ENCODE peak calls at places on chromosomes 12 and 14, in ten cellular contexts. One of them, this sample, is unnamed.

GRCh38 chr12:75820848-75821578 is 210.6 kb downstream of the PHLDA1 start:
- DNase-seq in PC-9: no peak
- DNase-seq in activated CD4-positive, alpha-beta T cell treated with anti-CD3 and anti-CD28 coated beads, Interleukin-2, amount 50 U/mL, for 48 hours: no peak
- DNase-seq in stimulated activated effector memory CD8-positive, alpha-beta T cell treated with anti-CD3 and anti-CD28 coated beads, Interleukin-12 subunit alpha, Interleukin-12 subunit beta, amount 100 ng/mL, for 72 hours: no peak
- DNase-seq in hepatocyte: no peak
- DNase-seq in sciatic nerve: no peak
- DNase-seq in A673: no peak
- DNase-seq in activated CD4-positive, alpha-beta memory T cell treated with anti-CD3 and anti-CD28 coated beads, Interleukin-2, amount 10 ng/mL, durations not matched to agents 7 days and 5 days: no peak
- DNase-seq in body of pancreas: no peak
- DNase-seq in D341Med: peak; percentile 55
- DNase-seq in this sample: no peak

GRCh38 chr14:54818201-54819133 is 84.2 kb downstream of the GCH1 start:
- DNase-seq in PC-9: peak; percentile 49
- DNase-seq in activated CD4-positive, alpha-beta T cell treated with anti-CD3 and anti-CD28 coated beads, Interleukin-2, amount 50 U/mL, for 48 hours: no peak
- DNase-seq in stimulated activated effector memory CD8-positive, alpha-beta T cell treated with anti-CD3 and anti-CD28 coated beads, Interleukin-12 subunit alpha, Interleukin-12 subunit beta, amount 100 ng/mL, for 72 hours: no peak
- DNase-seq in hepatocyte: peak; percentile 81
- DNase-seq in sciatic nerve: no peak
- DNase-seq in A673: peak; percentile 95
- DNase-seq in activated CD4-positive, alpha-beta memory T cell treated with anti-CD3 and anti-CD28 coated beads, Interleukin-2, amount 10 ng/mL, durations not matched to agents 7 days and 5 days: no peak
- DNase-seq in body of pancreas: peak; percentile 42
- DNase-seq in D341Med: no peak
- DNase-seq in this sample: no peak

GRCh38 chr12:131897276-131897675 is 2.9 kb downstream of the ULK1 start:
- DNase-seq in PC-9: no peak
- DNase-seq in activated CD4-positive, alpha-beta T cell treated with anti-CD3 and anti-CD28 coated beads, Interleukin-2, amount 50 U/mL, for 48 hours: no peak
- DNase-seq in stimulated activated effector memory CD8-positive, alpha-beta T cell treated with anti-CD3 and anti-CD28 coated beads, Interleukin-12 subunit alpha, Interleukin-12 subunit beta, amount 100 ng/mL, for 72 hours: no peak
- DNase-seq in hepatocyte: no peak
- DNase-seq in sciatic nerve: no peak
- DNase-seq in A673: no peak
- DNase-seq in activated CD4-positive, alpha-beta memory T cell treated with anti-CD3 and anti-CD28 coated beads, Interleukin-2, amount 10 ng/mL, durations not matched to agents 7 days and 5 days: no peak
- DNase-seq in body of pancreas: peak; percentile 35
- DNase-seq in D341Med: no peak
- DNase-seq in this sample: no peak

GRCh38 chr14:104383931-104384775 is 195.4 kb upstream of the C14orf180 start:
- DNase-seq in PC-9: no peak
- DNase-seq in activated CD4-positive, alpha-beta T cell treated with anti-CD3 and anti-CD28 coated beads, Interleukin-2, amount 50 U/mL, for 48 hours: no peak
- DNase-seq in stimulated activated effector memory CD8-positive, alpha-beta T cell treated with anti-CD3 and anti-CD28 coated beads, Interleukin-12 subunit alpha, Interleukin-12 subunit beta, amount 100 ng/mL, for 72 hours: no peak
- DNase-seq in hepatocyte: no peak
- DNase-seq in sciatic nerve: peak; percentile 44
- DNase-seq in A673: no peak
- DNase-seq in activated CD4-positive, alpha-beta memory T cell treated with anti-CD3 and anti-CD28 coated beads, Interleukin-2, amount 10 ng/mL, durations not matched to agents 7 days and 5 days: no peak
- DNase-seq in body of pancreas: no peak
- DNase-seq in D341Med: no peak
- DNase-seq in this sample: no peak

GRCh38 chr12:93841671-93842070 is 164.5 kb downstream of the CRADD start:
- DNase-seq in PC-9: no peak
- DNase-seq in activated CD4-positive, alpha-beta T cell treated with anti-CD3 and anti-CD28 coated beads, Interleukin-2, amount 50 U/mL, for 48 hours: no peak
- DNase-seq in stimulated activated effector memory CD8-positive, alpha-beta T cell treated with anti-CD3 and anti-CD28 coated beads, Interleukin-12 subunit alpha, Interleukin-12 subunit beta, amount 100 ng/mL, for 72 hours: no peak
- DNase-seq in hepatocyte: no peak
- DNase-seq in sciatic nerve: no peak
- DNase-seq in A673: no peak
- DNase-seq in activated CD4-positive, alpha-beta memory T cell treated with anti-CD3 and anti-CD28 coated beads, Interleukin-2, amount 10 ng/mL, durations not matched to agents 7 days and 5 days: no peak
- DNase-seq in body of pancreas: no peak
- DNase-seq in D341Med: no peak
- DNase-seq in this sample: no peak

GRCh38 chr14:51704465-51705050 is 52.8 kb downstream of the FRMD6 start:
- DNase-seq in PC-9: no peak
- DNase-seq in activated CD4-positive, alpha-beta T cell treated with anti-CD3 and anti-CD28 coated beads, Interleukin-2, amount 50 U/mL, for 48 hours: no peak
- DNase-seq in stimulated activated effector memory CD8-positive, alpha-beta T cell treated with anti-CD3 and anti-CD28 coated beads, Interleukin-12 subunit alpha, Interleukin-12 subunit beta, amount 100 ng/mL, for 72 hours: no peak
- DNase-seq in hepatocyte: no peak
- DNase-seq in sciatic nerve: no peak
- DNase-seq in A673: no peak
- DNase-seq in activated CD4-positive, alpha-beta memory T cell treated with anti-CD3 and anti-CD28 coated beads, Interleukin-2, amount 10 ng/mL, durations not matched to agents 7 days and 5 days: no peak
- DNase-seq in body of pancreas: no peak
- DNase-seq in D341Med: no peak
- DNase-seq in this sample: no peak

GRCh38 chr14:41280745-41281144 is 325.9 kb upstream of the LRFN5 start:
- DNase-seq in PC-9: no peak
- DNase-seq in activated CD4-positive, alpha-beta T cell treated with anti-CD3 and anti-CD28 coated beads, Interleukin-2, amount 50 U/mL, for 48 hours: no peak
- DNase-seq in stimulated activated effector memory CD8-positive, alpha-beta T cell treated with anti-CD3 and anti-CD28 coated beads, Interleukin-12 subunit alpha, Interleukin-12 subunit beta, amount 100 ng/mL, for 72 hours: no peak
- DNase-seq in hepatocyte: peak; percentile 25
- DNase-seq in sciatic nerve: no peak
- DNase-seq in A673: peak; percentile 52
- DNase-seq in activated CD4-positive, alpha-beta memory T cell treated with anti-CD3 and anti-CD28 coated beads, Interleukin-2, amount 10 ng/mL, durations not matched to agents 7 days and 5 days: no peak
- DNase-seq in body of pancreas: no peak
- DNase-seq in D341Med: no peak
- DNase-seq in this sample: no peak

GRCh38 chr12:49949124-49949845 is 1.3 kb upstream of the AQP2 start:
- DNase-seq in PC-9: no peak
- DNase-seq in activated CD4-positive, alpha-beta T cell treated with anti-CD3 and anti-CD28 coated beads, Interleukin-2, amount 50 U/mL, for 48 hours: no peak
- DNase-seq in stimulated activated effector memory CD8-positive, alpha-beta T cell treated with anti-CD3 and anti-CD28 coated beads, Interleukin-12 subunit alpha, Interleukin-12 subunit beta, amount 100 ng/mL, for 72 hours: no peak
- DNase-seq in hepatocyte: no peak
- DNase-seq in sciatic nerve: peak; percentile 28
- DNase-seq in A673: no peak
- DNase-seq in activated CD4-positive, alpha-beta memory T cell treated with anti-CD3 and anti-CD28 coated beads, Interleukin-2, amount 10 ng/mL, durations not matched to agents 7 days and 5 days: no peak
- DNase-seq in body of pancreas: no peak
- DNase-seq in D341Med: no peak
- DNase-seq in this sample: no peak

GRCh38 chr14:88258026-88258425 is 65.0 kb downstream of the KCNK10 start:
- DNase-seq in PC-9: no peak
- DNase-seq in activated CD4-positive, alpha-beta T cell treated with anti-CD3 and anti-CD28 coated beads, Interleukin-2, amount 50 U/mL, for 48 hours: no peak
- DNase-seq in stimulated activated effector memory CD8-positive, alpha-beta T cell treated with anti-CD3 and anti-CD28 coated beads, Interleukin-12 subunit alpha, Interleukin-12 subunit beta, amount 100 ng/mL, for 72 hours: no peak
- DNase-seq in hepatocyte: no peak
- DNase-seq in sciatic nerve: no peak
- DNase-seq in A673: no peak
- DNase-seq in activated CD4-positive, alpha-beta memory T cell treated with anti-CD3 and anti-CD28 coated beads, Interleukin-2, amount 10 ng/mL, durations not matched to agents 7 days and 5 days: no peak
- DNase-seq in body of pancreas: no peak
- DNase-seq in D341Med: no peak
- DNase-seq in this sample: no peak

GRCh38 chr12:91718326-91718725 is 427.3 kb downstream of the BTG1 start:
- DNase-seq in PC-9: no peak
- DNase-seq in activated CD4-positive, alpha-beta T cell treated with anti-CD3 and anti-CD28 coated beads, Interleukin-2, amount 50 U/mL, for 48 hours: no peak
- DNase-seq in stimulated activated effector memory CD8-positive, alpha-beta T cell treated with anti-CD3 and anti-CD28 coated beads, Interleukin-12 subunit alpha, Interleukin-12 subunit beta, amount 100 ng/mL, for 72 hours: no peak
- DNase-seq in hepatocyte: no peak
- DNase-seq in sciatic nerve: no peak
- DNase-seq in A673: no peak
- DNase-seq in activated CD4-positive, alpha-beta memory T cell treated with anti-CD3 and anti-CD28 coated beads, Interleukin-2, amount 10 ng/mL, durations not matched to agents 7 days and 5 days: no peak
- DNase-seq in body of pancreas: no peak
- DNase-seq in D341Med: no peak
- DNase-seq in this sample: no peak

GRCh38 chr14:49106721-49107689 is 479.2 kb downstream of the RPS29 start:
- DNase-seq in PC-9: no peak
- DNase-seq in activated CD4-positive, alpha-beta T cell treated with anti-CD3 and anti-CD28 coated beads, Interleukin-2, amount 50 U/mL, for 48 hours: no peak
- DNase-seq in stimulated activated effector memory CD8-positive, alpha-beta T cell treated with anti-CD3 and anti-CD28 coated beads, Interleukin-12 subunit alpha, Interleukin-12 subunit beta, amount 100 ng/mL, for 72 hours: no peak
- DNase-seq in hepatocyte: peak; percentile 19
- DNase-seq in sciatic nerve: no peak
- DNase-seq in A673: no peak
- DNase-seq in activated CD4-positive, alpha-beta memory T cell treated with anti-CD3 and anti-CD28 coated beads, Interleukin-2, amount 10 ng/mL, durations not matched to agents 7 days and 5 days: no peak
- DNase-seq in body of pancreas: no peak
- DNase-seq in D341Med: no peak
- DNase-seq in this sample: no peak

GRCh38 chr14:53894456-53894855 is 62.2 kb downstream of the BMP4 start:
- DNase-seq in PC-9: no peak
- DNase-seq in activated CD4-positive, alpha-beta T cell treated with anti-CD3 and anti-CD28 coated beads, Interleukin-2, amount 50 U/mL, for 48 hours: no peak
- DNase-seq in stimulated activated effector memory CD8-positive, alpha-beta T cell treated with anti-CD3 and anti-CD28 coated beads, Interleukin-12 subunit alpha, Interleukin-12 subunit beta, amount 100 ng/mL, for 72 hours: no peak
- DNase-seq in hepatocyte: no peak
- DNase-seq in sciatic nerve: no peak
- DNase-seq in A673: no peak
- DNase-seq in activated CD4-positive, alpha-beta memory T cell treated with anti-CD3 and anti-CD28 coated beads, Interleukin-2, amount 10 ng/mL, durations not matched to agents 7 days and 5 days: no peak
- DNase-seq in body of pancreas: no peak
- DNase-seq in D341Med: no peak
- DNase-seq in this sample: no peak

GRCh38 chr12:4030938-4031702 is 157.9 kb upstream of the PARP11 start:
- DNase-seq in PC-9: peak; percentile 75
- DNase-seq in activated CD4-positive, alpha-beta T cell treated with anti-CD3 and anti-CD28 coated beads, Interleukin-2, amount 50 U/mL, for 48 hours: peak; percentile 78
- DNase-seq in stimulated activated effector memory CD8-positive, alpha-beta T cell treated with anti-CD3 and anti-CD28 coated beads, Interleukin-12 subunit alpha, Interleukin-12 subunit beta, amount 100 ng/mL, for 72 hours: peak; percentile 62
- DNase-seq in hepatocyte: peak; percentile 97
- DNase-seq in sciatic nerve: peak; percentile 93
- DNase-seq in A673: peak; percentile 66
- DNase-seq in activated CD4-positive, alpha-beta memory T cell treated with anti-CD3 and anti-CD28 coated beads, Interleukin-2, amount 10 ng/mL, durations not matched to agents 7 days and 5 days: peak; percentile 73
- DNase-seq in body of pancreas: peak; percentile 95
- DNase-seq in D341Med: peak; percentile 82
- DNase-seq in this sample: peak; percentile 81

GRCh38 chr12:58369576-58369975 is 428.2 kb downstream of the ATP23 start:
- DNase-seq in PC-9: no peak
- DNase-seq in activated CD4-positive, alpha-beta T cell treated with anti-CD3 and anti-CD28 coated beads, Interleukin-2, amount 50 U/mL, for 48 hours: no peak
- DNase-seq in stimulated activated effector memory CD8-positive, alpha-beta T cell treated with anti-CD3 and anti-CD28 coated beads, Interleukin-12 subunit alpha, Interleukin-12 subunit beta, amount 100 ng/mL, for 72 hours: no peak
- DNase-seq in hepatocyte: no peak
- DNase-seq in sciatic nerve: no peak
- DNase-seq in A673: no peak
- DNase-seq in activated CD4-positive, alpha-beta memory T cell treated with anti-CD3 and anti-CD28 coated beads, Interleukin-2, amount 10 ng/mL, durations not matched to agents 7 days and 5 days: no peak
- DNase-seq in body of pancreas: no peak
- DNase-seq in D341Med: no peak
- DNase-seq in this sample: no peak

GRCh38 chr12:124632510-124632909 is 65.1 kb upstream of the NCOR2 start:
- DNase-seq in PC-9: no peak
- DNase-seq in activated CD4-positive, alpha-beta T cell treated with anti-CD3 and anti-CD28 coated beads, Interleukin-2, amount 50 U/mL, for 48 hours: no peak
- DNase-seq in stimulated activated effector memory CD8-positive, alpha-beta T cell treated with anti-CD3 and anti-CD28 coated beads, Interleukin-12 subunit alpha, Interleukin-12 subunit beta, amount 100 ng/mL, for 72 hours: no peak
- DNase-seq in hepatocyte: peak; percentile 64
- DNase-seq in sciatic nerve: no peak
- DNase-seq in A673: no peak
- DNase-seq in activated CD4-positive, alpha-beta memory T cell treated with anti-CD3 and anti-CD28 coated beads, Interleukin-2, amount 10 ng/mL, durations not matched to agents 7 days and 5 days: no peak
- DNase-seq in body of pancreas: no peak
- DNase-seq in D341Med: peak; percentile 77
- DNase-seq in this sample: no peak

GRCh38 chr12:2876431-2877046 is 435 bp downstream of the FOXM1 start:
- DNase-seq in PC-9: no peak
- DNase-seq in activated CD4-positive, alpha-beta T cell treated with anti-CD3 and anti-CD28 coated beads, Interleukin-2, amount 50 U/mL, for 48 hours: peak; percentile 54
- DNase-seq in stimulated activated effector memory CD8-positive, alpha-beta T cell treated with anti-CD3 and anti-CD28 coated beads, Interleukin-12 subunit alpha, Interleukin-12 subunit beta, amount 100 ng/mL, for 72 hours: no peak
- DNase-seq in hepatocyte: no peak
- DNase-seq in sciatic nerve: no peak
- DNase-seq in A673: peak; percentile 34
- DNase-seq in activated CD4-positive, alpha-beta memory T cell treated with anti-CD3 and anti-CD28 coated beads, Interleukin-2, amount 10 ng/mL, durations not matched to agents 7 days and 5 days: peak; percentile 54
- DNase-seq in body of pancreas: no peak
- DNase-seq in D341Med: peak; percentile 55
- DNase-seq in this sample: no peak

GRCh38 chr12:6095269-6095668 is 29.2 kb downstream of the VWF start:
- DNase-seq in PC-9: no peak
- DNase-seq in activated CD4-positive, alpha-beta T cell treated with anti-CD3 and anti-CD28 coated beads, Interleukin-2, amount 50 U/mL, for 48 hours: no peak
- DNase-seq in stimulated activated effector memory CD8-positive, alpha-beta T cell treated with anti-CD3 and anti-CD28 coated beads, Interleukin-12 subunit alpha, Interleukin-12 subunit beta, amount 100 ng/mL, for 72 hours: no peak
- DNase-seq in hepatocyte: no peak
- DNase-seq in sciatic nerve: peak; percentile 19
- DNase-seq in A673: no peak
- DNase-seq in activated CD4-positive, alpha-beta memory T cell treated with anti-CD3 and anti-CD28 coated beads, Interleukin-2, amount 10 ng/mL, durations not matched to agents 7 days and 5 days: no peak
- DNase-seq in body of pancreas: no peak
- DNase-seq in D341Med: no peak
- DNase-seq in this sample: no peak

GRCh38 chr12:53045646-53046045 is 4.2 kb upstream of the TNS2 start:
- DNase-seq in PC-9: no peak
- DNase-seq in activated CD4-positive, alpha-beta T cell treated with anti-CD3 and anti-CD28 coated beads, Interleukin-2, amount 50 U/mL, for 48 hours: no peak
- DNase-seq in stimulated activated effector memory CD8-positive, alpha-beta T cell treated with anti-CD3 and anti-CD28 coated beads, Interleukin-12 subunit alpha, Interleukin-12 subunit beta, amount 100 ng/mL, for 72 hours: no peak
- DNase-seq in hepatocyte: peak; percentile 39
- DNase-seq in sciatic nerve: peak; percentile 73
- DNase-seq in A673: no peak
- DNase-seq in activated CD4-positive, alpha-beta memory T cell treated with anti-CD3 and anti-CD28 coated beads, Interleukin-2, amount 10 ng/mL, durations not matched to agents 7 days and 5 days: no peak
- DNase-seq in body of pancreas: no peak
- DNase-seq in D341Med: no peak
- DNase-seq in this sample: no peak

GRCh38 chr12:112419269-112420133 is 754 bp downstream of the PTPN11 start:
- DNase-seq in PC-9: peak; percentile 74
- DNase-seq in activated CD4-positive, alpha-beta T cell treated with anti-CD3 and anti-CD28 coated beads, Interleukin-2, amount 50 U/mL, for 48 hours: no peak
- DNase-seq in stimulated activated effector memory CD8-positive, alpha-beta T cell treated with anti-CD3 and anti-CD28 coated beads, Interleukin-12 subunit alpha, Interleukin-12 subunit beta, amount 100 ng/mL, for 72 hours: no peak
- DNase-seq in hepatocyte: peak; percentile 87
- DNase-seq in sciatic nerve: peak; percentile 72
- DNase-seq in A673: peak; percentile 60
- DNase-seq in activated CD4-positive, alpha-beta memory T cell treated with anti-CD3 and anti-CD28 coated beads, Interleukin-2, amount 10 ng/mL, durations not matched to agents 7 days and 5 days: peak; percentile 63
- DNase-seq in body of pancreas: peak; percentile 80
- DNase-seq in D341Med: no peak
- DNase-seq in this sample: no peak

GRCh38 chr12:49683604-49684309 is 23.4 kb downstream of the FMNL3 start:
- DNase-seq in PC-9: no peak
- DNase-seq in activated CD4-positive, alpha-beta T cell treated with anti-CD3 and anti-CD28 coated beads, Interleukin-2, amount 50 U/mL, for 48 hours: no peak
- DNase-seq in stimulated activated effector memory CD8-positive, alpha-beta T cell treated with anti-CD3 and anti-CD28 coated beads, Interleukin-12 subunit alpha, Interleukin-12 subunit beta, amount 100 ng/mL, for 72 hours: no peak
- DNase-seq in hepatocyte: no peak
- DNase-seq in sciatic nerve: no peak
- DNase-seq in A673: no peak
- DNase-seq in activated CD4-positive, alpha-beta memory T cell treated with anti-CD3 and anti-CD28 coated beads, Interleukin-2, amount 10 ng/mL, durations not matched to agents 7 days and 5 days: no peak
- DNase-seq in body of pancreas: no peak
- DNase-seq in D341Med: no peak
- DNase-seq in this sample: no peak

GRCh38 chr12:124716208-124717141 is 147.2 kb downstream of the SCARB1 start:
- DNase-seq in PC-9: peak; percentile 72
- DNase-seq in activated CD4-positive, alpha-beta T cell treated with anti-CD3 and anti-CD28 coated beads, Interleukin-2, amount 50 U/mL, for 48 hours: no peak
- DNase-seq in stimulated activated effector memory CD8-positive, alpha-beta T cell treated with anti-CD3 and anti-CD28 coated beads, Interleukin-12 subunit alpha, Interleukin-12 subunit beta, amount 100 ng/mL, for 72 hours: no peak
- DNase-seq in hepatocyte: no peak
- DNase-seq in sciatic nerve: no peak
- DNase-seq in A673: no peak
- DNase-seq in activated CD4-positive, alpha-beta memory T cell treated with anti-CD3 and anti-CD28 coated beads, Interleukin-2, amount 10 ng/mL, durations not matched to agents 7 days and 5 days: no peak
- DNase-seq in body of pancreas: no peak
- DNase-seq in D341Med: no peak
- DNase-seq in this sample: no peak

GRCh38 chr12:7068240-7068993 is 7.9 kb downstream of the C1S start:
- DNase-seq in PC-9: peak; percentile 61
- DNase-seq in activated CD4-positive, alpha-beta T cell treated with anti-CD3 and anti-CD28 coated beads, Interleukin-2, amount 50 U/mL, for 48 hours: no peak
- DNase-seq in stimulated activated effector memory CD8-positive, alpha-beta T cell treated with anti-CD3 and anti-CD28 coated beads, Interleukin-12 subunit alpha, Interleukin-12 subunit beta, amount 100 ng/mL, for 72 hours: no peak
- DNase-seq in hepatocyte: peak; percentile 43
- DNase-seq in sciatic nerve: peak; percentile 44
- DNase-seq in A673: no peak
- DNase-seq in activated CD4-positive, alpha-beta memory T cell treated with anti-CD3 and anti-CD28 coated beads, Interleukin-2, amount 10 ng/mL, durations not matched to agents 7 days and 5 days: no peak
- DNase-seq in body of pancreas: no peak
- DNase-seq in D341Med: peak; percentile 20
- DNase-seq in this sample: no peak

GRCh38 chr12:66636771-66637170 is 42.1 kb downstream of the GRIP1 start:
- DNase-seq in PC-9: no peak
- DNase-seq in activated CD4-positive, alpha-beta T cell treated with anti-CD3 and anti-CD28 coated beads, Interleukin-2, amount 50 U/mL, for 48 hours: no peak
- DNase-seq in stimulated activated effector memory CD8-positive, alpha-beta T cell treated with anti-CD3 and anti-CD28 coated beads, Interleukin-12 subunit alpha, Interleukin-12 subunit beta, amount 100 ng/mL, for 72 hours: no peak
- DNase-seq in hepatocyte: peak; percentile 29
- DNase-seq in sciatic nerve: no peak
- DNase-seq in A673: no peak
- DNase-seq in activated CD4-positive, alpha-beta memory T cell treated with anti-CD3 and anti-CD28 coated beads, Interleukin-2, amount 10 ng/mL, durations not matched to agents 7 days and 5 days: no peak
- DNase-seq in body of pancreas: peak; percentile 71
- DNase-seq in D341Med: no peak
- DNase-seq in this sample: no peak

GRCh38 chr12:124053855-124054254 is 80.8 kb downstream of the ZNF664 start:
- DNase-seq in PC-9: peak; percentile 9
- DNase-seq in activated CD4-positive, alpha-beta T cell treated with anti-CD3 and anti-CD28 coated beads, Interleukin-2, amount 50 U/mL, for 48 hours: no peak
- DNase-seq in stimulated activated effector memory CD8-positive, alpha-beta T cell treated with anti-CD3 and anti-CD28 coated beads, Interleukin-12 subunit alpha, Interleukin-12 subunit beta, amount 100 ng/mL, for 72 hours: no peak
- DNase-seq in hepatocyte: peak; percentile 87
- DNase-seq in sciatic nerve: peak; percentile 79
- DNase-seq in A673: peak; percentile 48
- DNase-seq in activated CD4-positive, alpha-beta memory T cell treated with anti-CD3 and anti-CD28 coated beads, Interleukin-2, amount 10 ng/mL, durations not matched to agents 7 days and 5 days: no peak
- DNase-seq in body of pancreas: peak; percentile 13
- DNase-seq in D341Med: peak; percentile 79
- DNase-seq in this sample: no peak

GRCh38 chr12:111046896-111047295 is 126.5 kb upstream of the MYL2 start:
- DNase-seq in PC-9: no peak
- DNase-seq in activated CD4-positive, alpha-beta T cell treated with anti-CD3 and anti-CD28 coated beads, Interleukin-2, amount 50 U/mL, for 48 hours: no peak
- DNase-seq in stimulated activated effector memory CD8-positive, alpha-beta T cell treated with anti-CD3 and anti-CD28 coated beads, Interleukin-12 subunit alpha, Interleukin-12 subunit beta, amount 100 ng/mL, for 72 hours: no peak
- DNase-seq in hepatocyte: no peak
- DNase-seq in sciatic nerve: no peak
- DNase-seq in A673: no peak
- DNase-seq in activated CD4-positive, alpha-beta memory T cell treated with anti-CD3 and anti-CD28 coated beads, Interleukin-2, amount 10 ng/mL, durations not matched to agents 7 days and 5 days: no peak
- DNase-seq in body of pancreas: no peak
- DNase-seq in D341Med: no peak
- DNase-seq in this sample: no peak

GRCh38 chr14:41022932-41023331 is 583.7 kb upstream of the LRFN5 start:
- DNase-seq in PC-9: no peak
- DNase-seq in activated CD4-positive, alpha-beta T cell treated with anti-CD3 and anti-CD28 coated beads, Interleukin-2, amount 50 U/mL, for 48 hours: no peak
- DNase-seq in stimulated activated effector memory CD8-positive, alpha-beta T cell treated with anti-CD3 and anti-CD28 coated beads, Interleukin-12 subunit alpha, Interleukin-12 subunit beta, amount 100 ng/mL, for 72 hours: no peak
- DNase-seq in hepatocyte: no peak
- DNase-seq in sciatic nerve: no peak
- DNase-seq in A673: no peak
- DNase-seq in activated CD4-positive, alpha-beta memory T cell treated with anti-CD3 and anti-CD28 coated beads, Interleukin-2, amount 10 ng/mL, durations not matched to agents 7 days and 5 days: no peak
- DNase-seq in body of pancreas: no peak
- DNase-seq in D341Med: no peak
- DNase-seq in this sample: no peak

GRCh38 chr12:110174373-110174996 is 50.3 kb downstream of the IFT81 start:
- DNase-seq in PC-9: no peak
- DNase-seq in activated CD4-positive, alpha-beta T cell treated with anti-CD3 and anti-CD28 coated beads, Interleukin-2, amount 50 U/mL, for 48 hours: no peak
- DNase-seq in stimulated activated effector memory CD8-positive, alpha-beta T cell treated with anti-CD3 and anti-CD28 coated beads, Interleukin-12 subunit alpha, Interleukin-12 subunit beta, amount 100 ng/mL, for 72 hours: no peak
- DNase-seq in hepatocyte: no peak
- DNase-seq in sciatic nerve: no peak
- DNase-seq in A673: peak; percentile 24
- DNase-seq in activated CD4-positive, alpha-beta memory T cell treated with anti-CD3 and anti-CD28 coated beads, Interleukin-2, amount 10 ng/mL, durations not matched to agents 7 days and 5 days: no peak
- DNase-seq in body of pancreas: no peak
- DNase-seq in D341Med: no peak
- DNase-seq in this sample: no peak

GRCh38 chr12:94649349-94650142 is 811 bp downstream of the TMCC3 start:
- DNase-seq in PC-9: peak; percentile 54
- DNase-seq in activated CD4-positive, alpha-beta T cell treated with anti-CD3 and anti-CD28 coated beads, Interleukin-2, amount 50 U/mL, for 48 hours: peak; percentile 31
- DNase-seq in stimulated activated effector memory CD8-positive, alpha-beta T cell treated with anti-CD3 and anti-CD28 coated beads, Interleukin-12 subunit alpha, Interleukin-12 subunit beta, amount 100 ng/mL, for 72 hours: peak; percentile 32
- DNase-seq in hepatocyte: peak; percentile 67
- DNase-seq in sciatic nerve: peak; percentile 77
- DNase-seq in A673: no peak
- DNase-seq in activated CD4-positive, alpha-beta memory T cell treated with anti-CD3 and anti-CD28 coated beads, Interleukin-2, amount 10 ng/mL, durations not matched to agents 7 days and 5 days: peak; percentile 34
- DNase-seq in body of pancreas: peak; percentile 55
- DNase-seq in D341Med: peak; percentile 79
- DNase-seq in this sample: peak; percentile 35

This sample was measured in stimulated activated CD4-positive, alpha-beta T cell treated with anti-CD3 and anti-CD28 coated beads, Interleukin-4, amount 100 ng/mL, for 1 hour.